ENCODE peak calls at places on chromosomes 12 and 14, in five cellular contexts. F is GM12878, G is HepG2, M is K562, R is SK-N-SH. U is an unnamed sample.

GRCh38 chr14:105388976-105389375 is 9.4 kb upstream of the TEX22 start:
- DNase-seq in F (no peak), G (no peak), M (no peak), R (no peak), U (no peak)

GRCh38 chr12:30015661-30016060 is 231.9 kb upstream of the TMTC1 start:
- DNase-seq in F (no peak), G (no peak), M (no peak), R (no peak), U (no peak)

GRCh38 chr12:112107306-112107705 is 1.3 kb downstream of the NAA25 start:
- DNase-seq in F (no peak), G (no peak), M (no peak), R (no peak), U (no peak)

GRCh38 chr12:70117670-70118069 is 125.6 kb upstream of the CNOT2 start:
- DNase-seq in F (no peak), G (no peak), M (no peak), R (no peak), U (no peak)

GRCh38 chr12:109387425-109388166 is 39.9 kb downstream of the MYO1H start:
- DNase-seq in F (no peak), G (peak), M (peak), R (peak), U (peak)

GRCh38 chr12:113136990-113137511 is 1.5 kb upstream of the RASAL1 start:
- DNase-seq in F (no peak), G (no peak), M (no peak), R (no peak), U (no peak)

GRCh38 chr14:35932659-35933159 is 106.6 kb downstream of the BRMS1L start:
- DNase-seq in F (peak), G (no peak), M (no peak), R (no peak), U (no peak)

GRCh38 chr12:115335594-115335993 is 651.6 kb upstream of the TBX3 start:
- DNase-seq in F (no peak), G (no peak), M (no peak), R (no peak), U (no peak)

GRCh38 chr14:75875958-75876357 is 105.8 kb downstream of the TGFB3 start:
- DNase-seq in F (peak), G (no peak), M (no peak), R (no peak), U (no peak)

GRCh38 chr12:26434299-26434915 is 239.0 kb downstream of the SSPN start:
- DNase-seq in F (no peak), G (peak), M (peak), R (peak), U (peak)

GRCh38 chr12:41967668-41968649 is 176.7 kb downstream of the GXYLT1 start:
- DNase-seq in F (no peak), G (no peak), M (no peak), R (peak), U (peak)

GRCh38 chr14:54683882-54684794 is 117.2 kb downstream of the SAMD4A start:
- DNase-seq in F (no peak), G (no peak), M (no peak), R (peak), U (no peak)

GRCh38 chr12:98793121-98793520 is 148.0 kb downstream of the APAF1 start:
- DNase-seq in F (no peak), G (no peak), M (no peak), R (no peak), U (no peak)

GRCh38 chr12:120684523-120684932 is 2.4 kb upstream of the MLEC start:
- DNase-seq in F (peak), G (no peak), M (no peak), R (no peak), U (no peak)

GRCh38 chr14:75393794-75394193 is 34.0 kb upstream of the JDP2 start:
- DNase-seq in F (no peak), G (no peak), M (no peak), R (no peak), U (no peak)

GRCh38 chr12:90970471-90970870 is 15.5 kb upstream of the CCER1 start:
- DNase-seq in F (no peak), G (no peak), M (no peak), R (no peak), U (no peak)

GRCh38 chr14:39169541-39169900 is 612 bp downstream of the TRAPPC6B start:
- DNase-seq in F (no peak), G (no peak), M (no peak), R (peak), U (no peak)

GRCh38 chr12:9760699-9761406 is at the start of gene CD69:
- DNase-seq in F (peak), G (no peak), M (no peak), R (no peak), U (no peak)

GRCh38 chr12:80186727-80187217 is 87.4 kb downstream of the OTOGL start:
- DNase-seq in F (peak), G (peak), M (peak), R (peak), U (peak)

GRCh38 chr12:2753536-2753935 is 41.2 kb upstream of the FKBP4 start:
- DNase-seq in F (no peak), G (no peak), M (no peak), R (no peak), U (no peak)

GRCh38 chr12:67625004-67625403 is 23.5 kb upstream of the DYRK2 start:
- DNase-seq in F (no peak), G (no peak), M (no peak), R (no peak), U (no peak)

GRCh38 chr12:47408171-47408871 is 297.5 kb downstream of the RPAP3 start:
- DNase-seq in F (peak), G (peak), M (no peak), R (no peak), U (no peak)

GRCh38 chr12:5480218-5480952 is 48.5 kb downstream of the NTF3 start:
- DNase-seq in F (no peak), G (no peak), M (no peak), R (no peak), U (no peak)

GRCh38 chr14:77616133-77616453 is 344 bp downstream of the SPTLC2 start:
- DNase-seq in F (no peak), G (no peak), M (peak), R (no peak), U (no peak)

GRCh38 chr12:110896559-110896958 is 23.8 kb downstream of the MYL2 start:
- DNase-seq in F (no peak), G (no peak), M (no peak), R (no peak), U (no peak)

GRCh38 chr14:50954811-50955372 is 10.6 kb upstream of the PYGL start:
- DNase-seq in F (no peak), G (peak), M (no peak), R (peak), U (peak)

GRCh38 chr14:64465856-64466554 is 706 bp downstream of the AKAP5 start:
- DNase-seq in F (no peak), G (no peak), M (no peak), R (peak), U (peak)

GRCh38 chr14:100149789-100150611 is 9.4 kb downstream of the DEGS2 start:
- DNase-seq in F (no peak), G (no peak), M (no peak), R (peak), U (no peak)

GRCh38 chr14:90140956-90141316 is 79.1 kb downstream of the KCNK13 start:
- DNase-seq in F (no peak), G (no peak), M (no peak), R (no peak), U (no peak)

GRCh38 chr12:101696477-101697196 is 803 bp upstream of the CHPT1 start:
- DNase-seq in F (no peak), G (peak), M (peak), R (peak), U (no peak)

GRCh38 chr12:64160718-64161060 is 61.4 kb downstream of the KICS2 start:
- DNase-seq in F (no peak), G (no peak), M (no peak), R (no peak), U (no peak)

GRCh38 chr14:79809849-79810612 is 401.3 kb downstream of the DIO2 start:
- DNase-seq in F (no peak), G (no peak), M (no peak), R (no peak), U (no peak)

GRCh38 chr12:50517456-50518048 is 12.8 kb downstream of the DIP2B start:
- DNase-seq in F (peak), G (peak), M (no peak), R (no peak), U (no peak)

GRCh38 chr12:1421091-1421902 is 173.1 kb downstream of the FBXL14 start:
- DNase-seq in F (no peak), G (no peak), M (no peak), R (no peak), U (no peak)

DNA sequence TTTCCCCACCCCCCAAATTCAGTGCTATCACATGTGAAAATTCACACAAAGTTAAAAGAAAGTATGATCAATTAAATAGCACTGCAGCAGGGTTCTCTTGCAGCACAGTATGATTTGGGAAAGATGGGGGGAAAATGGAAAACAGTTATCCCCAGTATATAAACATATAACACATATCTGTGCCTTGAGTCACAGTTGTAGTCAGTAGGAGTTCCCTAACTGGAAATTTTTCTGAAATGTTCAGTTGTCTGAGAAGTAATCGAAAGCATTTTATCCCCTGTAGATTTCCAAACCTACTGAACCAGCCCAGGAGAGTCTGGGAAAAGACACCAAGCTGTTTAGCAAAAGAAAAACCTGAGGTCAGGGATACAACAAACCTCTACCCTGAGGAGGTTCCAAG is 47.0 kb downstream of the C12orf50 start:
- DNase-seq in F (no peak), G (no peak), M (no peak), R (no peak), U (no peak)
- TF ChIP-seq FOXM1 in F (no peak), G (no peak), M (no peak), R (no peak), U (no peak)

DNA sequence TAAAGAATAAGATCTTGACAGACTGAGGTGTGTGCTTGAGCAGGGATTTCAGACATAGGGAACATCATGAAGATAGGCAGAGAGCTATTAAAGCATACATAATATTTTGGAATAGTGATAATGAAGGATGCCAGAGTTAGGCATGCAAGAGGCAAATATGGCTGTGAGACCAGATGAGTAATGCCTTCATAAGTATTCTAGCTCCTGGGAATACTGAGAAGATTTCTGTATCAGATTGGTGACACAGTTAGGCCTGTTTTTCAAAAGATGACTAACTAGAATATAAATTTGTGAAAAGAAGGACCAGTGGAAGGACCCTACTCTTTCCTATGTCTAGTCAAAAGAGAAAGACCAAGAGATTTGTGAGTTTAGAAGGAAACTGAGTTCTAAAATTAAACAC is 108.8 kb downstream of the TXNDC16 start:
- DNase-seq in F (no peak), G (no peak), M (no peak), R (no peak), U (no peak)
- TF ChIP-seq FOXM1 in F (no peak), G (no peak), M (no peak), R (no peak), U (no peak)

GRCh38 chr14:33954016-33954598 is 3.2 kb upstream of the EGLN3 start:
- DNase-seq in F (no peak), G (no peak), M (no peak), R (peak), U (no peak)

GRCh38 chr14:33958616-33959226 is 7.8 kb upstream of the EGLN3 start:
- DNase-seq in F (no peak), G (no peak), M (no peak), R (no peak), U (no peak)

GRCh38 chr14:33957299-33957698 is 6.4 kb upstream of the EGLN3 start:
- DNase-seq in F (no peak), G (no peak), M (no peak), R (no peak), U (no peak)

GRCh38 chr14:33957993-33958392 is 7.1 kb upstream of the EGLN3 start:
- DNase-seq in F (no peak), G (no peak), M (no peak), R (no peak), U (no peak)

GRCh38 chr14:33956640-33957039 is 5.8 kb upstream of the EGLN3 start:
- DNase-seq in F (peak), G (no peak), M (no peak), R (no peak), U (no peak)
- TF ChIP-seq FOXM1 in F (no peak), G (no peak), M (no peak), R (no peak), U (no peak)

GRCh38 chr14:55955175-55955574 is 163.0 kb upstream of the PELI2 start:
- DNase-seq in F (no peak), G (no peak), M (no peak), R (no peak), U (no peak)
- TF ChIP-seq FOXM1 in F (no peak), G (no peak), M (no peak), R (no peak), U (no peak)

GRCh38 chr12:48980389-48980952 is 2.3 kb downstream of the WNT1 start:
- DNase-seq in F (no peak), G (no peak), M (peak), R (peak), U (no peak)
- TF ChIP-seq FOXM1 in F (no peak), G (no peak), M (no peak), R (no peak), U (no peak)

DNA sequence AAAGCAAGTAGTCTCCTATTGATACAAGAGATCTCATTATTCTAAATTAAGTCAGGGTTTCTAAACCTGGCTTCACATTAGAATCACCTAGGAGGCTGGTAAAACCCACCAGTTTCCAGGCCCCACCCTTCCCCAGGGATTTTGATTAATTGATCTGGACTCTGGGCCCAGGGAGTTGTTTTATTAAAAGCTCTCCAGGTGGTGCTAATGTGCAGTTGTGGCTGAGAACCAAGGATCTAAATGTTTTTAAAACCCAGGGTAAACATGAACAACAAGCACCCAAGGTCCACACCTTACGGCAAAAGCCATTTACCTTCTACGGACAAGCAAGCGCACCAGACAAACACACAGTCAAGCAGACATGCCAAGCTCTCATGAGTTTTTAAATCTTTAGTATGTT is 73.9 kb downstream of the SLC2A13 start:
- DNase-seq in F (no peak), G (no peak), M (no peak), R (no peak), U (no peak)
- TF ChIP-seq FOXM1 in F (no peak), G (no peak), M (no peak), R (no peak), U (no peak)

DNA sequence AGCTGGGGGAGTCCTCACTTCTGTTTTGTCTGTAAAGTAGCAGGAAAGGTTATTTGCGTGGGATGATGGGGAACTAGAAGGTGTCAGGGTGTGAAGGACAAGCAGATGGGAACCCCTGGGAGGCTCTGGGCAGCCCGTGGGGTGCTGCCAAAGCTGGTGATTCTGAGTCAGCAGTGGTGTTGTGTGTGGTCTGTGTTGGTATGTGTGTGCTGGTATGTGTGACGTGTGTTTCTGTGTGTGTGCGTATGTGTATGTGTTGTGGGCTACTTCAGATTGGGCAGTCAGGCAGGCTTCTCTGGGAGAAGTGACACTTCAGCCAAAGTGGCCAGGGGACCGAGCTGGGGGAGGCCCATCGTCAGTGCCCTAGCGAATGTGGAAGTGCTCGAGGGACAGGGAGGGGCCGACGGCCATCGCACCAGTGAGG is 15.3 kb upstream of the BDKRB2 start:
- DNase-seq in F (no peak), G (no peak), M (no peak), R (no peak), U (no peak)
- TF ChIP-seq FOXM1 in F (no peak), G (no peak), M (no peak), R (no peak), U (no peak)

GRCh38 chr14:68386446-68386845 is 406.4 kb downstream of the ZFP36L1 start:
- DNase-seq in F (no peak), G (no peak), M (no peak), R (no peak), U (no peak)

GRCh38 chr14:68384881-68385280 is 408.0 kb downstream of the ZFP36L1 start:
- DNase-seq in F (no peak), G (peak), M (no peak), R (no peak), U (no peak)

GRCh38 chr14:68380304-68380840 is 412.5 kb downstream of the ZFP36L1 start:
- DNase-seq in F (peak), G (no peak), M (no peak), R (no peak), U (no peak)

GRCh38 chr14:68386950-68387779 is 405.7 kb downstream of the ZFP36L1 start:
- DNase-seq in F (no peak), G (no peak), M (no peak), R (peak), U (no peak)

GRCh38 chr14:68384335-68384734 is 408.5 kb downstream of the ZFP36L1 start:
- DNase-seq in F (no peak), G (no peak), M (no peak), R (no peak), U (no peak)
- TF ChIP-seq FOXM1 in F (no peak), G (no peak), M (no peak), R (no peak), U (no peak)

DNA sequence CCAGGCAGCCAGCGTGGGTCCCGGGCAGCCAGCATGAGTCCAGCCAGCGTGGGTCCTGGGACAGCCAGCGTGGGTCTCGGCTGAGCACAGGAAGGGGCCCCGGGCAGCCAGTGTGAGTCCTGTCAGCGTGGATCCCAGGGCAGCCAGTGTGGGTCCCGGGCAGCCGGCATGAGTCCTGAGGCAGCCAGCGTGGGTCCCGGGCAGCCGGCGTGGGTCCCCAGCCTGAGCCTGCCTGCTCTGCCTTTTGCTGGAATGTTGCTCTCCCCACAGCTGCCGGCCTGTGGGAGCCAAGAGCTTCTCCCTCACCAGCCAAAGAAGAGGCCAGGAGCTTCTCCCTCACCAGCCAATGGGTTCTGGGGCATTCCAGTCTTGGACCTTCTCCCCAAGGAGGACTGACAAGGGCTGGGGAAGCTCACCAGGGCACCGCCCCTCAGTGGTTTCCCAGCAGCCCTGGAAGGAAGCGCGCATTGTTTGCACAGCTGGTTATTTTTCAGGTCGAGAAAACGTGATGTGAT is 15.0 kb upstream of the RFLNA start:
- DNase-seq in F (no peak), G (no peak), M (no peak), R (no peak), U (no peak)
- TF ChIP-seq FOXM1 in F (no peak), G (no peak), M (no peak), R (no peak), U (no peak)

GRCh38 chr14:92382677-92383076 is 59.7 kb downstream of the SLC24A4 start:
- DNase-seq in F (no peak), G (no peak), M (no peak), R (no peak), U (peak)
- TF ChIP-seq FOXM1 in F (no peak), G (no peak), M (no peak), R (no peak), U (no peak)

U was measured in HEK293T.